ENCODE peak calls at places on chromosomes 6 and 20, in ten cellular contexts. One of them, this sample, is unnamed.

GRCh38 chr20:44460795-44461141 is 14.9 kb upstream of the TTPAL start:
- DNase-seq in cardiac fibroblast: peak; percentile 63
- DNase-seq in tibial artery: no peak
- DNase-seq in endodermal cell: no peak
- DNase-seq in neural progenitor cell: peak; percentile 46
- DNase-seq in BJ: no peak
- DNase-seq in right lobe of liver: no peak
- DNase-seq in prostate gland: no peak
- DNase-seq in fibroblast of lung: peak; percentile 64
- DNase-seq in spleen: no peak
- DNase-seq in this sample: peak; percentile 45

GRCh38 chr6:15121443-15121842 is 124.4 kb upstream of the JARID2 start:
- DNase-seq in BJ: no peak
- DNase-seq in cardiac fibroblast: no peak
- DNase-seq in neural progenitor cell: no peak
- DNase-seq in fibroblast of lung: no peak
- DNase-seq in spleen: no peak
- DNase-seq in endodermal cell: no peak
- DNase-seq in tibial artery: no peak
- DNase-seq in prostate gland: no peak
- DNase-seq in right lobe of liver: no peak
- DNase-seq in this sample: no peak

GRCh38 chr6:37624606-37625574 is 72.8 kb downstream of the MDGA1 start:
- DNase-seq in tibial artery: peak; percentile 31
- DNase-seq in spleen: peak; percentile 87
- DNase-seq in neural progenitor cell: no peak
- DNase-seq in prostate gland: peak; percentile 56
- DNase-seq in cardiac fibroblast: peak; percentile 43
- DNase-seq in endodermal cell: peak; percentile 42
- DNase-seq in right lobe of liver: peak; percentile 67
- DNase-seq in fibroblast of lung: peak; percentile 39
- DNase-seq in BJ: no peak
- DNase-seq in this sample: peak; percentile 48

GRCh38 chr6:156190270-156190669 is 586.9 kb upstream of the ARID1B start:
- DNase-seq in cardiac fibroblast: no peak
- DNase-seq in fibroblast of lung: no peak
- DNase-seq in right lobe of liver: no peak
- DNase-seq in endodermal cell: no peak
- DNase-seq in neural progenitor cell: no peak
- DNase-seq in prostate gland: no peak
- DNase-seq in BJ: no peak
- DNase-seq in spleen: peak; percentile 70
- DNase-seq in tibial artery: no peak
- DNase-seq in this sample: no peak

GRCh38 chr6:14035448-14035847 is 82.1 kb upstream of the CD83 start:
- DNase-seq in spleen: no peak
- DNase-seq in cardiac fibroblast: peak; percentile 89
- DNase-seq in fibroblast of lung: peak; percentile 93
- DNase-seq in endodermal cell: peak; percentile 78
- DNase-seq in right lobe of liver: no peak
- DNase-seq in prostate gland: no peak
- DNase-seq in neural progenitor cell: peak; percentile 54
- DNase-seq in tibial artery: no peak
- DNase-seq in BJ: peak; percentile 61
- DNase-seq in this sample: no peak

GRCh38 chr6:37565267-37566208 is 65.8 kb upstream of the CCDC167 start:
- DNase-seq in right lobe of liver: no peak
- DNase-seq in neural progenitor cell: peak; percentile 96
- DNase-seq in cardiac fibroblast: peak; percentile 8
- DNase-seq in spleen: no peak
- DNase-seq in tibial artery: no peak
- DNase-seq in endodermal cell: peak; percentile 95
- DNase-seq in BJ: no peak
- DNase-seq in prostate gland: no peak
- DNase-seq in fibroblast of lung: no peak
- DNase-seq in this sample: peak; percentile 18

GRCh38 chr6:89582669-89583325 is 55.8 kb downstream of the LYRM2 start:
- DNase-seq in right lobe of liver: no peak
- DNase-seq in BJ: no peak
- DNase-seq in prostate gland: no peak
- DNase-seq in neural progenitor cell: no peak
- DNase-seq in endodermal cell: no peak
- DNase-seq in cardiac fibroblast: no peak
- DNase-seq in fibroblast of lung: no peak
- DNase-seq in tibial artery: no peak
- DNase-seq in spleen: no peak
- DNase-seq in this sample: peak; percentile 35

GRCh38 chr6:134031696-134032255 is 20.6 kb downstream of the SLC2A12 start:
- DNase-seq in cardiac fibroblast: no peak
- DNase-seq in tibial artery: no peak
- DNase-seq in BJ: no peak
- DNase-seq in prostate gland: no peak
- DNase-seq in spleen: no peak
- DNase-seq in neural progenitor cell: no peak
- DNase-seq in right lobe of liver: no peak
- DNase-seq in endodermal cell: no peak
- DNase-seq in fibroblast of lung: peak; percentile 41
- DNase-seq in this sample: no peak

GRCh38 chr6:11727995-11728961 is 50.3 kb downstream of the ADTRP start:
- DNase-seq in prostate gland: no peak
- DNase-seq in spleen: no peak
- DNase-seq in neural progenitor cell: no peak
- DNase-seq in right lobe of liver: no peak
- DNase-seq in tibial artery: no peak
- DNase-seq in BJ: no peak
- DNase-seq in fibroblast of lung: no peak
- DNase-seq in endodermal cell: no peak
- DNase-seq in cardiac fibroblast: no peak
- DNase-seq in this sample: no peak

GRCh38 chr20:40230486-40230885 is 458.6 kb downstream of the MAFB start:
- DNase-seq in fibroblast of lung: no peak
- DNase-seq in spleen: no peak
- DNase-seq in right lobe of liver: no peak
- DNase-seq in BJ: no peak
- DNase-seq in endodermal cell: no peak
- DNase-seq in neural progenitor cell: no peak
- DNase-seq in tibial artery: no peak
- DNase-seq in prostate gland: no peak
- DNase-seq in cardiac fibroblast: no peak
- DNase-seq in this sample: peak; percentile 56

GRCh38 chr6:44831002-44831610 is 443.6 kb downstream of the CDC5L start:
- DNase-seq in right lobe of liver: no peak
- DNase-seq in BJ: no peak
- DNase-seq in tibial artery: no peak
- DNase-seq in neural progenitor cell: peak; percentile 43
- DNase-seq in fibroblast of lung: no peak
- DNase-seq in endodermal cell: no peak
- DNase-seq in prostate gland: no peak
- DNase-seq in cardiac fibroblast: peak; percentile 21
- DNase-seq in spleen: no peak
- DNase-seq in this sample: no peak

GRCh38 chr6:137846772-137847313 is 20.2 kb upstream of the TNFAIP3 start:
- DNase-seq in tibial artery: peak; percentile 62
- DNase-seq in spleen: peak; percentile 85
- DNase-seq in endodermal cell: no peak
- DNase-seq in BJ: no peak
- DNase-seq in fibroblast of lung: no peak
- DNase-seq in neural progenitor cell: no peak
- DNase-seq in right lobe of liver: peak; percentile 50
- DNase-seq in prostate gland: no peak
- DNase-seq in cardiac fibroblast: no peak
- DNase-seq in this sample: no peak

GRCh38 chr20:14700641-14700965 is 363.2 kb upstream of the FLRT3 start:
- DNase-seq in right lobe of liver: no peak
- DNase-seq in spleen: no peak
- DNase-seq in cardiac fibroblast: peak; percentile 27
- DNase-seq in neural progenitor cell: no peak
- DNase-seq in BJ: no peak
- DNase-seq in prostate gland: no peak
- DNase-seq in fibroblast of lung: peak; percentile 4
- DNase-seq in endodermal cell: no peak
- DNase-seq in tibial artery: no peak
- DNase-seq in this sample: no peak

GRCh38 chr6:1044040-1044836 is 267.7 kb upstream of the FOXQ1 start:
- DNase-seq in cardiac fibroblast: no peak
- DNase-seq in endodermal cell: peak; percentile 44
- DNase-seq in fibroblast of lung: no peak
- DNase-seq in spleen: no peak
- DNase-seq in tibial artery: no peak
- DNase-seq in prostate gland: peak; percentile 69
- DNase-seq in BJ: no peak
- DNase-seq in right lobe of liver: no peak
- DNase-seq in neural progenitor cell: no peak
- DNase-seq in this sample: no peak

GRCh38 chr20:408843-409696 is 971 bp downstream of the RBCK1 start:
- DNase-seq in fibroblast of lung: no peak
- DNase-seq in right lobe of liver: no peak
- DNase-seq in tibial artery: no peak
- DNase-seq in endodermal cell: peak; percentile 71
- DNase-seq in spleen: no peak
- DNase-seq in cardiac fibroblast: no peak
- DNase-seq in neural progenitor cell: peak; percentile 16
- DNase-seq in prostate gland: no peak
- DNase-seq in BJ: no peak
- DNase-seq in this sample: no peak

GRCh38 chr20:55135923-55136322 is 660.5 kb downstream of the DOK5 start:
- DNase-seq in fibroblast of lung: no peak
- DNase-seq in prostate gland: peak; percentile 71
- DNase-seq in right lobe of liver: no peak
- DNase-seq in neural progenitor cell: no peak
- DNase-seq in BJ: no peak
- DNase-seq in cardiac fibroblast: no peak
- DNase-seq in endodermal cell: no peak
- DNase-seq in spleen: no peak
- DNase-seq in tibial artery: no peak
- DNase-seq in this sample: no peak

GRCh38 chr6:84150680-84151079 is 76.8 kb downstream of the CEP162 start:
- DNase-seq in neural progenitor cell: no peak
- DNase-seq in right lobe of liver: no peak
- DNase-seq in endodermal cell: no peak
- DNase-seq in BJ: peak; percentile 89
- DNase-seq in cardiac fibroblast: peak; percentile 48
- DNase-seq in prostate gland: no peak
- DNase-seq in tibial artery: no peak
- DNase-seq in fibroblast of lung: peak; percentile 95
- DNase-seq in spleen: no peak
- DNase-seq in this sample: no peak

GRCh38 chr6:136362421-136363090 is 72.9 kb upstream of the BCLAF1 start:
- DNase-seq in prostate gland: no peak
- DNase-seq in fibroblast of lung: no peak
- DNase-seq in tibial artery: no peak
- DNase-seq in spleen: no peak
- DNase-seq in neural progenitor cell: no peak
- DNase-seq in cardiac fibroblast: peak; percentile 7
- DNase-seq in right lobe of liver: no peak
- DNase-seq in BJ: no peak
- DNase-seq in endodermal cell: no peak
- DNase-seq in this sample: no peak
- H3K4me3 ChIP-seq in prostate gland: no peak overlapping the region
- H3K4me3 ChIP-seq in fibroblast of lung: no peak overlapping the region
- H3K4me3 ChIP-seq in tibial artery: no peak overlapping the region
- H3K4me3 ChIP-seq in spleen: no peak overlapping the region
- H3K4me3 ChIP-seq in neural progenitor cell: no peak overlapping the region
- H3K4me3 ChIP-seq in cardiac fibroblast: no peak overlapping the region
- H3K4me3 ChIP-seq in right lobe of liver: no peak overlapping the region
- H3K4me3 ChIP-seq in BJ: no peak overlapping the region
- H3K4me3 ChIP-seq in endodermal cell: no peak overlapping the region
- H3K4me3 ChIP-seq in this sample: no peak overlapping the region

DNA sequence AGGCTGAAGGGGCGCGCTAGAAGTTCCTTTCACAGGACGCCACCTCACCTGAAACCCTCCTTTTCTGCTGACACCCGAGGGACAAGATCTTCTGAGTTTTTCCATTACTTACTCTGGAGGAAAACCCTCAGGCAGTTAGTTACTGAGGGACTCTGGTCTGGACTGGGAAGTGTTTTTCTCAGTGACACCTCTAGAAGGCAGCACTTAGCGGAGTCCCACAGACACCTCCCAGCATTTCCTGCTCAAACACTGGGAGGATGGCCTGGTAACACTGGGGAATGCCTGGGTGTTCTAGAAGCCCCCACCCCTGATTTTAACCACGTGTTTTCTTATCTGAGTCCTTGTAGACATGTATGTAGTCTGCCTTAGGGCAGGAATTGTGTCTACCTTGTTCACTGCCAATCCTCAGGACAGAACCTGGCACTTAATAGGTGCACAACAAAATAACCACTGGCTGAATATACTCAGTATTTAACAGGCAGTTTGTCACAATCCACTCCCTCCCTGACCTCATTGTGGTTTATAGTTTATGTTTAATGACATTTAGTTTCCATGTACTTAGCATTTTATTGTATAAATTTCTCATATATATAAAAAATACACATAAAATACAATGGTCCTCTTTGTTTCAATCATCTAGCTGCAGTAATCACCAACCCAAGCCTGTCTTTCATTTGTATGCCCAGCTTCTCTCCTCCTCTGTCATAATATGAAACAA is 4.8 kb downstream of the GSTA3 start:
- DNase-seq in neural progenitor cell: peak; percentile 8
- DNase-seq in prostate gland: no peak
- DNase-seq in spleen: no peak
- DNase-seq in endodermal cell: peak; percentile 80
- DNase-seq in cardiac fibroblast: peak; percentile 10
- DNase-seq in tibial artery: no peak
- DNase-seq in BJ: no peak
- DNase-seq in fibroblast of lung: no peak
- DNase-seq in right lobe of liver: no peak
- DNase-seq in this sample: peak; percentile 27
- TF ChIP-seq CTCF in neural progenitor cell: peak; percentile 35
- TF ChIP-seq CTCF in prostate gland: no peak
- TF ChIP-seq CTCF in spleen: no peak
- TF ChIP-seq CTCF in endodermal cell: peak; percentile 72
- TF ChIP-seq CTCF in cardiac fibroblast: peak; percentile 34
- TF ChIP-seq CTCF in tibial artery: no peak
- TF ChIP-seq CTCF in BJ: peak; percentile 28
- TF ChIP-seq CTCF in fibroblast of lung: peak; percentile 16
- TF ChIP-seq CTCF in right lobe of liver: peak; percentile 44
- TF ChIP-seq CTCF in this sample: peak; percentile 51

GRCh38 chr6:104789770-104790190 is 69.9 kb downstream of the HACE1 start:
- DNase-seq in neural progenitor cell: no peak
- DNase-seq in cardiac fibroblast: peak; percentile 73
- DNase-seq in spleen: no peak
- DNase-seq in right lobe of liver: no peak
- DNase-seq in tibial artery: no peak
- DNase-seq in BJ: no peak
- DNase-seq in prostate gland: no peak
- DNase-seq in endodermal cell: no peak
- DNase-seq in fibroblast of lung: peak; percentile 58
- DNase-seq in this sample: peak; percentile 52
- H3K4me3 ChIP-seq in neural progenitor cell: no peak overlapping the region
- H3K4me3 ChIP-seq in cardiac fibroblast: no peak overlapping the region
- H3K4me3 ChIP-seq in spleen: no peak overlapping the region
- H3K4me3 ChIP-seq in right lobe of liver: no peak overlapping the region
- H3K4me3 ChIP-seq in tibial artery: no peak overlapping the region
- H3K4me3 ChIP-seq in BJ: no peak overlapping the region
- H3K4me3 ChIP-seq in prostate gland: no peak overlapping the region
- H3K4me3 ChIP-seq in endodermal cell: no peak overlapping the region
- H3K4me3 ChIP-seq in fibroblast of lung: no peak overlapping the region
- H3K4me3 ChIP-seq in this sample: no peak overlapping the region

DNA sequence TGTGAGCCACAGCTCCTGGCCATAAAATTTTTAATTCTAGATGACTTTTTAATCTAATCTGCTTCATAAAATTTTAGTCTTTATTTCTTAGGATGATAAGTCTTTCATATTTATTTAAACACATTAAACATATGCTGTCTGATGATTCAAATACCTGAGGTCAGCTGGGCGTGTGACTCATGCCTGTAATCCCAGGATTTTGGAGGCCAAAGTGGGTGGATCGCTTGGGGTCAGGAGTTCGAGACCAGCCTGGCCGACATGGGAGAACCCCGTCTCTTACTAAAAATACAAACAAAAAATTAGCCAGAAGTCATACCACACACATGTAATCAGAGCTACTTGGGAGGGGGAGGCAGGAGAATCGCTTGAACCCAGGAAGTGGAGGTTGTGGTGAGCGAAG is 53.1 kb downstream of the RBM24 start:
- DNase-seq in tibial artery: no peak
- DNase-seq in right lobe of liver: no peak
- DNase-seq in neural progenitor cell: no peak
- DNase-seq in BJ: no peak
- DNase-seq in cardiac fibroblast: peak; percentile 8
- DNase-seq in endodermal cell: no peak
- DNase-seq in prostate gland: no peak
- DNase-seq in fibroblast of lung: peak; percentile 24
- DNase-seq in spleen: no peak
- DNase-seq in this sample: no peak
- TF ChIP-seq CTCF in tibial artery: no peak
- TF ChIP-seq CTCF in right lobe of liver: no peak
- TF ChIP-seq CTCF in neural progenitor cell: no peak
- TF ChIP-seq CTCF in BJ: no peak
- TF ChIP-seq CTCF in cardiac fibroblast: no peak
- TF ChIP-seq CTCF in endodermal cell: no peak
- TF ChIP-seq CTCF in prostate gland: no peak
- TF ChIP-seq CTCF in fibroblast of lung: no peak
- TF ChIP-seq CTCF in spleen: no peak
- TF ChIP-seq CTCF in this sample: no peak